ENCODE peak calls at places on chromosomes 1 and 21, in six cellular contexts. E is right atrium auricular region; W is colonic mucosa; J is prostate gland; K is CD8-positive, alpha-beta T cell; L is SJCRH30. T is an unnamed sample. For H3K27me3 and H3K4me1, the result is how much of the 10 kb centered on the place peaks cover.

GRCh38 chr1:226223786-226224244 is 351 bp downstream of the MIXL1 start:
- DNase-seq in E (no peak), W (peak), J (no peak), K (no peak), L (no peak), T (peak)

GRCh38 chr1:30809514-30810263 is 52.1 kb upstream of the LAPTM5 start:
- DNase-seq in E (no peak), W (no peak), J (no peak), K (no peak), L (peak), T (no peak)

GRCh38 chr1:89822109-89822962 is 1.5 kb downstream of the LRRC8D start:
- DNase-seq in E (no peak), W (peak), J (no peak), K (no peak), L (no peak), T (peak)

GRCh38 chr21:44998086-44998620 is 58.3 kb downstream of the SLX9 start:
- DNase-seq in E (no peak), W (no peak), J (no peak), K (no peak), L (no peak), T (no peak)

GRCh38 chr1:30322859-30323257 is 400.5 kb downstream of the MATN1 start:
- DNase-seq in E (peak), W (no peak), J (no peak), K (no peak), L (no peak), T (no peak)

GRCh38 chr1:19254416-19254815 is 2.8 kb downstream of the MRTO4 start:
- DNase-seq in E (no peak), W (no peak), J (no peak), K (no peak), L (no peak), T (no peak)

GRCh38 chr1:216450252-216450651 is 27.0 kb upstream of the USH2A start:
- DNase-seq in E (no peak), W (no peak), J (no peak), K (no peak), L (no peak), T (no peak)

GRCh38 chr21:33063907-33064622 is 5.9 kb upstream of the OLIG1 start:
- DNase-seq in E (no peak), W (no peak), J (no peak), K (no peak), L (peak), T (no peak)

GRCh38 chr1:232393010-232393833 is 236.7 kb downstream of the SIPA1L2 start:
- DNase-seq in E (no peak), W (no peak), J (no peak), K (no peak), L (no peak), T (no peak)

GRCh38 chr1:185701650-185702049 is 32.5 kb upstream of the HMCN1 start:
- DNase-seq in E (no peak), W (no peak), J (no peak), K (no peak), L (no peak), T (no peak)

GRCh38 chr1:23403735-23404486 is 20.6 kb downstream of the TCEA3 start:
- DNase-seq in E (peak), W (peak), J (peak), K (peak), L (peak), T (peak)

GRCh38 chr1:191831572-191831971 is 326.7 kb upstream of the RGS18 start:
- DNase-seq in E (no peak), W (no peak), J (no peak), K (no peak), L (no peak), T (no peak)

GRCh38 chr1:18282851-18283600 is 175.4 kb downstream of the IGSF21 start:
- DNase-seq in E (no peak), W (no peak), J (no peak), K (no peak), L (no peak), T (no peak)

GRCh38 chr1:114114751-114115104 is 38.9 kb downstream of the SYT6 start:
- DNase-seq in E (no peak), W (no peak), J (no peak), K (no peak), L (no peak), T (no peak)

GRCh38 chr1:240928265-240928664 is 316.3 kb upstream of the GREM2 start:
- DNase-seq in E (no peak), W (no peak), J (no peak), K (no peak), L (no peak), T (no peak)

GRCh38 chr1:150567341-150567716 is 12.1 kb downstream of the MCL1 start:
- DNase-seq in E (no peak), W (no peak), J (no peak), K (peak), L (no peak), T (peak)

GRCh38 chr1:155184835-155185782 is 11.5 kb downstream of the TRIM46 start:
- DNase-seq in E (no peak), W (peak), J (no peak), K (no peak), L (peak), T (peak)

GRCh38 chr21:41767606-41768370 is 936 bp upstream of the RIPK4 start:
- DNase-seq in E (no peak), W (no peak), J (no peak), K (no peak), L (no peak), T (no peak)

GRCh38 chr1:70426154-70427131 is 15.4 kb downstream of the CTH start:
- DNase-seq in E (no peak), W (no peak), J (no peak), K (no peak), L (no peak), T (no peak)

GRCh38 chr1:154154534-154155181 is at the start of gene NUP210L:
- DNase-seq in E (peak), W (peak), J (peak), K (no peak), L (no peak), T (peak)

GRCh38 chr1:244062136-244062535 is 11.1 kb downstream of the ZBTB18 start:
- DNase-seq in E (no peak), W (no peak), J (no peak), K (no peak), L (no peak), T (no peak)

GRCh38 chr21:41458121-41458520 is 32.1 kb downstream of the MX1 start:
- DNase-seq in E (no peak), W (no peak), J (no peak), K (no peak), L (no peak), T (no peak)

GRCh38 chr1:179253286-179253972 is 24.0 kb upstream of the ABL2 start:
- DNase-seq in E (no peak), W (no peak), J (no peak), K (no peak), L (no peak), T (no peak)

GRCh38 chr1:183218981-183219621 is 33.0 kb downstream of the LAMC2 start:
- DNase-seq in E (no peak), W (peak), J (peak), K (peak), L (no peak), T (peak)

GRCh38 chr1:228989676-228989991 is 254.4 kb downstream of the RHOU start:
- DNase-seq in E (no peak), W (no peak), J (no peak), K (no peak), L (no peak), T (no peak)

GRCh38 chr1:228987736-228988506 is 252.6 kb downstream of the RHOU start:
- DNase-seq in E (no peak), W (no peak), J (no peak), K (no peak), L (no peak), T (no peak)

GRCh38 chr1:228989992-228990827 is 254.9 kb downstream of the RHOU start:
- DNase-seq in E (peak), W (peak), J (no peak), K (no peak), L (peak), T (peak)

GRCh38 chr1:228989176-228989575 is 253.9 kb downstream of the RHOU start:
- DNase-seq in E (no peak), W (no peak), J (no peak), K (no peak), L (no peak), T (no peak)

DNA sequence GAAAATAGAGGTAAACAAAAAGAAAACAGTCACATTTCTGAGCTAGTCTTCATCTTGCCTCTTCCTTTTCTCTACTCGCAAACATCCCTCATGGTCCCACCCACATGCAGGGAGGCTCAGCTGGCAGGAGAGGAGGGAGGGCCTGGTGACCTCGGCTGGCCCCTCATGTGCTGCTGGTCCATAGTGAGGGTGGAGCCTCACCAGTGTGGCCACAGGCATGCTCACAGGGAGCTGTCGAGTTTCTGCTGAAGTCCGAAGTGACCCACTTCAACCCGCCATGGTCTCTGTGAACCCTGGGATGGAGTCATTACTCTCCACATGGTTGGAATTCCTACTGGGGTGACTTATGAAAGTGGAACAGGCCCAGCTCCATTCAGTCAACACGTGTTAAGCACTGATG is 253.4 kb downstream of the RHOU start:
- DNase-seq in E (no peak), W (no peak), J (no peak), K (no peak), L (no peak), T (no peak)
- H3K27me3 ChIP-seq in E (under half), W (under half), J (under half), K (under half), L (under half), T (under half)

DNA sequence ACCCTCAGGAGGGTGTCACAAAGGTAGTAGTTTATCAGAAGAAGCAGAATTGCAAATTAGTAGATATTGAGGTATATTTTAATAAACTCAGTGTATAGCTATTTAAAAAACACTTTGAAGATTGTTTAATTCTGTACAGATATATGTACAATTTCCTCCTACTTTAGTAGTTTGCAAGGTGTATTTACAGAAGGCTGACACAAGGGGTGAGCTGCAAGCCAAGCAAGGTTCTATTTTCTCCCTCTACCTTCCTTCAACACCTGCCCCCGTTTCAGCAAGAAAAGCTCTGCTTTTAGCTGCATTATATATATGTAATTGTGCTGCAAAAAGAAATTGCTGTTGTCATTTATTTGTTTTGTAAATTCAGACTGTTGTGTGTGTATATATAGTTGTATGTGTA is 674.2 kb upstream of the PKN2 start:
- DNase-seq in E (no peak), W (no peak), J (no peak), K (no peak), L (no peak), T (no peak)
- H3K4me1 ChIP-seq in E (under half), W (under half), J (under half), K (under half), L (under half), T (under half)

DNA sequence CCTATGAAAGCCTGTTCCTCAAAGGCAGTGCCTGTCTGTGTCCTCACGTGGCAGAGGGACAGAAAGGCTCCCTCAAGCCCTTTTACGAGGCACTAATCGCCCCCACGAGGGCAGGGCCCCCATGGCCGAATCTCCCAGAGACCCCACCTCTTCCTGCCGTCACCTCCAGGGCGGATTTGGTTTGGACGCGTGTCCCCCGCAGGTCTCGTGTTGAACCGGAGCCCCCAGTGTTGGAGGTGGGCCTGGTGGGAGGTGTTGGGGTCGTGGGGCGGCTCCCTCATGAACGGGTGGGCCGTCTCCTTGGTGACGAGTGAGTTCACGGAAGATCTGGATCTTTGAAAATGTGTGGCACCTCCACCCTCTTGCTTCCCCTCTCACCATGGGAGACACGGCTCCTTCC is 27.6 kb downstream of the CFAP74 start:
- DNase-seq in E (no peak), W (no peak), J (no peak), K (no peak), L (no peak), T (no peak)
- H3K27me3 ChIP-seq in E (under half), W (under half), J (under half), K (under half), L (under half), T (under half)

GRCh38 chr1:246566808-246567154 is 525 bp downstream of the CNST start:
- DNase-seq in E (no peak), W (no peak), J (no peak), K (no peak), L (no peak), T (no peak)

GRCh38 chr1:246571953-246572352 is 5.7 kb downstream of the CNST start:
- DNase-seq in E (no peak), W (no peak), J (no peak), K (no peak), L (no peak), T (no peak)

GRCh38 chr1:246567258-246568235 is 1.3 kb downstream of the CNST start:
- DNase-seq in E (no peak), W (no peak), J (no peak), K (no peak), L (peak), T (no peak)

GRCh38 chr1:246572795-246573194 is 6.5 kb downstream of the CNST start:
- DNase-seq in E (no peak), W (no peak), J (no peak), K (no peak), L (no peak), T (no peak)

DNA sequence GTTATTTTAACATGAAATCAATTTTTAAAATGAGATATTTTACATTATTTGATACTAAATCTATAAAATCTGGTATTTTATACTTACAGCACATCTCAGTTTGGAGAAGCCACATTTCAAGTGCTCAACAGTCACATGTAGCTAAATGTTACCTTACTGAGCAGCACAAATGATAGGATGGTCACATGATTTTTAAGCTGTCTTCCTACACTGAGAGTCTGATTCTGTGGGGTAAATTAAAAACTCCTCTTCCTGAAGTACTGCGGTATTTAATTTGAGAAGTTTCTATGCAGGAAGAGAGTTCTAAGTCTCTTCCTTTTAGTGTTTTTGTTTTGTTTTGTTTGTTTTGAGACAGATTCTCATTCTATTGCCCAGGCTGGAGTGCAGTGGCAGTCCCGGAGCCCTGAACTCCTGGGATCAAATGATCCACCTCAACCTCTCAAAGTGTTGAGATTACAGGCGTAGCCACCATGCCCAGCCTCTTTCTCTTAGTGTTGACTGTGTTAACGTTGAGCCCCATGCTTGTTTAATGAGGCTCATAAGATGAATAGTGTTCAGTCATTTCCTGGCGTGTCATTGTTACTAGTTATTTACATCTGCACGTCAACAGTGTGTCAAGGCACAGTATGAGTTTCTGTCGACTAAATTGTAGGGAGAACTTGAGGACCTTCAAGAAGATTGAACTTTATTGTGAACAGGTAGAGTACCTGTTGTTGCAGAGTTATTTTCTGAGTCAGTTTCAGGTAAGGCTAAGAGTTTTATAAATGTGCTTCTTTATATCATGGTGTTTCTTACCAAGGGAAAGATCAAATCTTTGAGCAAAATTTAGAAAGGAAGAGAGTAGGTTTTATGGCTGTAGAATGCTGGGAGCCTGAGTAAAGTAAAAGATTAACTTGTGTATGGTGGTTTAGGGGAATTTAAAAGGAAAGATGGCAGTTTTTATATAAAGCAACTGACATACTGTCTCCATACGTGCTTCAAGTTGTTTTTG is 3.3 kb downstream of the CNST start:
- DNase-seq in E (no peak), W (peak), J (no peak), K (peak), L (no peak), T (peak)
- H3K4me1 ChIP-seq in E (under half), W (under half), J (under half), K (half or more), L (under half), T (under half)

T was measured in transverse colon.